ENCODE peak calls at places on chromosomes 6 and 20, in seven cellular contexts. F is sigmoid colon; G is G401; E is stimulated activated CD8-positive, alpha-beta memory T cell treated with anti-CD3 and anti-CD28 coated beads, Interleukin-15, amount 100 ng/mL, for 4 hours; J is DND-41; N is IMR-90; A is dorsolateral prefrontal cortex. Y is an unnamed sample.

GRCh38 chr20:58716476-58717277 is 24.1 kb downstream of the NPEPL1 start:
- DNase-seq in N (no peak), A (peak; percentile 27), J (peak; percentile 3), E (no peak), G (no peak), F (peak; percentile 61), Y (no peak)

GRCh38 chr6:50654155-50654554 is 59.2 kb upstream of the TFAP2D start:
- DNase-seq in A (no peak), N (no peak), F (no peak), G (no peak), J (no peak), E (no peak), Y (no peak)

GRCh38 chr6:129895692-129896091 is 34.6 kb upstream of the TMEM244 start:
- DNase-seq in A (no peak), F (no peak), G (no peak), J (no peak), E (no peak), N (peak; percentile 60), Y (peak; percentile 49)

GRCh38 chr6:163457637-163458561 is 43.4 kb downstream of the QKI start:
- DNase-seq in N (peak; percentile 95), E (no peak), J (no peak), G (no peak), A (no peak), F (no peak), Y (peak; percentile 96)

GRCh38 chr20:10414982-10415650 is 18.9 kb downstream of the MKKS start:
- DNase-seq in J (no peak), G (no peak), A (no peak), F (no peak), E (no peak), N (no peak), Y (no peak)

GRCh38 chr6:148565931-148566663 is 180.7 kb upstream of the UST start:
- DNase-seq in F (no peak), A (no peak), G (no peak), N (peak; percentile 97), J (no peak), E (no peak), Y (peak; percentile 97)

GRCh38 chr6:73579389-73579788 is 58.6 kb upstream of the EEF1A1 start:
- DNase-seq in N (no peak), J (no peak), A (no peak), F (no peak), E (no peak), G (no peak), Y (no peak)

GRCh38 chr20:11271319-11271718 is 597.5 kb upstream of the JAG1 start:
- DNase-seq in A (no peak), J (no peak), G (peak; percentile 79), F (no peak), N (no peak), E (no peak), Y (no peak)

GRCh38 chr6:23591761-23592160 is 534.3 kb upstream of the NRSN1 start:
- DNase-seq in F (no peak), G (no peak), E (no peak), N (no peak), J (no peak), A (no peak), Y (no peak)

GRCh38 chr6:134240664-134241431 is 77.1 kb downstream of the SGK1 start:
- DNase-seq in E (peak; percentile 65), J (peak; percentile 81), F (peak; percentile 80), N (no peak), A (peak; percentile 43), G (no peak), Y (no peak)

GRCh38 chr6:100467144-100468012 is 2.7 kb upstream of the SIM1 start:
- DNase-seq in F (no peak), N (no peak), J (no peak), A (no peak), G (no peak), E (no peak), Y (no peak)

GRCh38 chr20:33290852-33291251 is 7.8 kb downstream of the BPIFB1 start:
- DNase-seq in J (no peak), A (no peak), N (no peak), F (no peak), G (no peak), E (no peak), Y (no peak)

GRCh38 chr6:14444296-14444993 is 326.9 kb downstream of the CD83 start:
- DNase-seq in G (no peak), N (no peak), A (no peak), J (no peak), E (no peak), F (no peak), Y (no peak)

GRCh38 chr20:49724637-49725606 is 11.2 kb upstream of the B4GALT5 start:
- DNase-seq in G (no peak), F (peak; percentile 77), E (no peak), A (no peak), J (peak; percentile 53), N (peak; percentile 34), Y (peak; percentile 59)

GRCh38 chr6:114068119-114068518 is 97.2 kb upstream of the HDAC2 start:
- DNase-seq in J (no peak), F (no peak), E (no peak), G (no peak), N (no peak), A (no peak), Y (no peak)

GRCh38 chr6:129889580-129889979 is 28.5 kb upstream of the TMEM244 start:
- DNase-seq in E (no peak), G (no peak), N (peak; percentile 91), J (no peak), F (no peak), A (no peak), Y (peak; percentile 94)

GRCh38 chr20:62739581-62740285 is 31.1 kb downstream of the NTSR1 start:
- DNase-seq in A (peak; percentile 22), E (no peak), N (no peak), G (no peak), J (no peak), F (peak; percentile 69), Y (no peak)

GRCh38 chr6:44512868-44513641 is 125.5 kb downstream of the CDC5L start:
- DNase-seq in A (no peak), G (peak; percentile 7), J (no peak), E (no peak), F (no peak), N (no peak), Y (peak; percentile 47)

GRCh38 chr20:53957421-53958172 is 112.8 kb downstream of the BCAS1 start:
- DNase-seq in E (no peak), J (no peak), N (peak; percentile 16), A (no peak), F (no peak), G (no peak), Y (peak; percentile 96)

GRCh38 chr6:18491303-18492090 is 104.3 kb downstream of the RNF144B start:
- DNase-seq in N (no peak), G (no peak), E (no peak), J (no peak), F (no peak), A (no peak), Y (no peak)

GRCh38 chr20:57841297-57841866 is 131.6 kb upstream of the PMEPA1 start:
- DNase-seq in J (no peak), N (no peak), E (no peak), A (no peak), G (no peak), F (no peak), Y (no peak)

GRCh38 chr20:23350855-23351838 is 556 bp downstream of the NXT1 start:
- DNase-seq in J (peak; percentile 69), A (peak; percentile 54), N (peak; percentile 45), F (peak; percentile 79), G (peak; percentile 37), E (peak; percentile 29), Y (peak; percentile 28)

GRCh38 chr20:59636791-59637370 is 32.5 kb downstream of the PHACTR3 start:
- DNase-seq in G (no peak), F (peak; percentile 6), E (no peak), N (no peak), A (no peak), J (no peak), Y (no peak)

GRCh38 chr6:93468291-93468690 is 48.9 kb upstream of the EPHA7 start:
- DNase-seq in F (no peak), E (no peak), N (no peak), A (no peak), G (peak; percentile 9), J (no peak), Y (no peak)

GRCh38 chr20:12113468-12114371 is 196.0 kb downstream of the BTBD3 start:
- DNase-seq in A (no peak), F (no peak), N (no peak), G (peak; percentile 96), E (no peak), J (no peak), Y (peak; percentile 79)

GRCh38 chr20:58352454-58352853 is 36.6 kb upstream of the VAPB start:
- DNase-seq in A (no peak), F (no peak), E (no peak), J (no peak), N (no peak), G (no peak), Y (no peak)

Y was measured in fibroblast of mammary gland.